ENCODE peak calls at places on chromosomes 4 and X, in eight cellular contexts. One of them, this sample, is unnamed.

GRCh38 chrX:142999209-142999720 is 26.5 kb upstream of the SPANXN4 start:
- DNase-seq in right lobe of liver: no peak
- DNase-seq in pancreas: no peak
- DNase-seq in Karpas-422: no peak
- DNase-seq in hepatocyte: peak; percentile 8
- DNase-seq in cardiac muscle cell: no peak
- DNase-seq in endothelial cell of umbilical vein: no peak
- DNase-seq in colonic mucosa: no peak
- DNase-seq in this sample: no peak

GRCh38 chrX:85611926-85612325 is 232.5 kb upstream of the POF1B start:
- DNase-seq in right lobe of liver: no peak
- DNase-seq in pancreas: no peak
- DNase-seq in Karpas-422: peak; percentile 59
- DNase-seq in hepatocyte: no peak
- DNase-seq in cardiac muscle cell: no peak
- DNase-seq in endothelial cell of umbilical vein: peak; percentile 1
- DNase-seq in colonic mucosa: no peak
- DNase-seq in this sample: no peak

GRCh38 chrX:44234541-44234940 is 108.9 kb downstream of the EFHC2 start:
- DNase-seq in right lobe of liver: no peak
- DNase-seq in pancreas: no peak
- DNase-seq in Karpas-422: no peak
- DNase-seq in hepatocyte: no peak
- DNase-seq in cardiac muscle cell: no peak
- DNase-seq in endothelial cell of umbilical vein: no peak
- DNase-seq in colonic mucosa: no peak
- DNase-seq in this sample: no peak

GRCh38 chrX:71989768-71990167 is 79.1 kb downstream of the NHSL2 start:
- DNase-seq in right lobe of liver: no peak
- DNase-seq in pancreas: no peak
- DNase-seq in Karpas-422: no peak
- DNase-seq in hepatocyte: no peak
- DNase-seq in cardiac muscle cell: no peak
- DNase-seq in endothelial cell of umbilical vein: no peak
- DNase-seq in colonic mucosa: no peak
- DNase-seq in this sample: no peak

GRCh38 chr4:153997506-153997905 is 208.6 kb upstream of the SFRP2 start:
- DNase-seq in right lobe of liver: no peak
- DNase-seq in pancreas: no peak
- DNase-seq in Karpas-422: no peak
- DNase-seq in hepatocyte: no peak
- DNase-seq in cardiac muscle cell: no peak
- DNase-seq in endothelial cell of umbilical vein: no peak
- DNase-seq in colonic mucosa: no peak
- DNase-seq in this sample: no peak

GRCh38 chr4:173415885-173416658 is 17.2 kb upstream of the SCRG1 start:
- DNase-seq in right lobe of liver: peak; percentile 57
- DNase-seq in pancreas: no peak
- DNase-seq in Karpas-422: no peak
- DNase-seq in hepatocyte: no peak
- DNase-seq in cardiac muscle cell: no peak
- DNase-seq in endothelial cell of umbilical vein: no peak
- DNase-seq in colonic mucosa: no peak
- DNase-seq in this sample: no peak

GRCh38 chrX:52420824-52421443 is 52.1 kb downstream of the XAGE2 start:
- DNase-seq in right lobe of liver: no peak
- DNase-seq in pancreas: no peak
- DNase-seq in Karpas-422: no peak
- DNase-seq in hepatocyte: no peak
- DNase-seq in cardiac muscle cell: no peak
- DNase-seq in endothelial cell of umbilical vein: no peak
- DNase-seq in colonic mucosa: no peak
- DNase-seq in this sample: no peak

GRCh38 chr4:92433272-92433758 is 129.5 kb downstream of the GRID2 start:
- DNase-seq in right lobe of liver: no peak
- DNase-seq in pancreas: peak; percentile 17
- DNase-seq in Karpas-422: no peak
- DNase-seq in hepatocyte: no peak
- DNase-seq in cardiac muscle cell: no peak
- DNase-seq in endothelial cell of umbilical vein: no peak
- DNase-seq in colonic mucosa: no peak
- DNase-seq in this sample: no peak

GRCh38 chr4:119542575-119542974 is 86.0 kb downstream of the PDE5A start:
- DNase-seq in right lobe of liver: no peak
- DNase-seq in pancreas: no peak
- DNase-seq in Karpas-422: no peak
- DNase-seq in hepatocyte: no peak
- DNase-seq in cardiac muscle cell: no peak
- DNase-seq in endothelial cell of umbilical vein: no peak
- DNase-seq in colonic mucosa: no peak
- DNase-seq in this sample: no peak

GRCh38 chr4:31461425-31461824 is 741.3 kb downstream of the PCDH7 start:
- DNase-seq in right lobe of liver: no peak
- DNase-seq in pancreas: no peak
- DNase-seq in Karpas-422: no peak
- DNase-seq in hepatocyte: no peak
- DNase-seq in cardiac muscle cell: no peak
- DNase-seq in endothelial cell of umbilical vein: no peak
- DNase-seq in colonic mucosa: no peak
- DNase-seq in this sample: no peak

GRCh38 chr4:39613093-39613656 is 25.5 kb downstream of the SMIM14 start:
- DNase-seq in right lobe of liver: no peak
- DNase-seq in pancreas: no peak
- DNase-seq in Karpas-422: peak; percentile 79
- DNase-seq in hepatocyte: no peak
- DNase-seq in cardiac muscle cell: peak; percentile 30
- DNase-seq in endothelial cell of umbilical vein: peak; percentile 29
- DNase-seq in colonic mucosa: no peak
- DNase-seq in this sample: no peak

GRCh38 chr4:139568206-139568969 is 12.4 kb upstream of the SETD7 start:
- DNase-seq in right lobe of liver: no peak
- DNase-seq in pancreas: no peak
- DNase-seq in Karpas-422: no peak
- DNase-seq in hepatocyte: no peak
- DNase-seq in cardiac muscle cell: no peak
- DNase-seq in endothelial cell of umbilical vein: no peak
- DNase-seq in colonic mucosa: no peak
- DNase-seq in this sample: no peak

GRCh38 chrX:134530845-134531244 is 70.9 kb downstream of the HPRT1 start:
- DNase-seq in right lobe of liver: no peak
- DNase-seq in pancreas: no peak
- DNase-seq in Karpas-422: no peak
- DNase-seq in hepatocyte: no peak
- DNase-seq in cardiac muscle cell: no peak
- DNase-seq in endothelial cell of umbilical vein: no peak
- DNase-seq in colonic mucosa: no peak
- DNase-seq in this sample: no peak

GRCh38 chr4:48635310-48635709 is 144.8 kb downstream of the FRYL start:
- DNase-seq in right lobe of liver: no peak
- DNase-seq in pancreas: no peak
- DNase-seq in Karpas-422: no peak
- DNase-seq in hepatocyte: no peak
- DNase-seq in cardiac muscle cell: no peak
- DNase-seq in endothelial cell of umbilical vein: peak; percentile 59
- DNase-seq in colonic mucosa: no peak
- DNase-seq in this sample: no peak

GRCh38 chr4:76874176-76874575 is 23.8 kb downstream of the SOWAHB start:
- DNase-seq in right lobe of liver: no peak
- DNase-seq in pancreas: no peak
- DNase-seq in Karpas-422: peak; percentile 43
- DNase-seq in hepatocyte: no peak
- DNase-seq in cardiac muscle cell: no peak
- DNase-seq in endothelial cell of umbilical vein: no peak
- DNase-seq in colonic mucosa: no peak
- DNase-seq in this sample: no peak

GRCh38 chr4:17633600-17633999 is 19.2 kb downstream of the MED28 start:
- DNase-seq in right lobe of liver: no peak
- DNase-seq in pancreas: no peak
- DNase-seq in Karpas-422: no peak
- DNase-seq in hepatocyte: no peak
- DNase-seq in cardiac muscle cell: no peak
- DNase-seq in endothelial cell of umbilical vein: no peak
- DNase-seq in colonic mucosa: no peak
- DNase-seq in this sample: no peak

GRCh38 chr4:17636696-17637351 is 22.4 kb downstream of the MED28 start:
- DNase-seq in right lobe of liver: peak; percentile 75
- DNase-seq in pancreas: peak; percentile 80
- DNase-seq in Karpas-422: peak; percentile 95
- DNase-seq in hepatocyte: peak; percentile 86
- DNase-seq in cardiac muscle cell: peak; percentile 85
- DNase-seq in endothelial cell of umbilical vein: peak; percentile 56
- DNase-seq in colonic mucosa: peak; percentile 75
- DNase-seq in this sample: peak; percentile 69

GRCh38 chr4:17639136-17639535 is 24.7 kb downstream of the MED28 start:
- DNase-seq in right lobe of liver: no peak
- DNase-seq in pancreas: no peak
- DNase-seq in Karpas-422: no peak
- DNase-seq in hepatocyte: no peak
- DNase-seq in cardiac muscle cell: no peak
- DNase-seq in endothelial cell of umbilical vein: no peak
- DNase-seq in colonic mucosa: no peak
- DNase-seq in this sample: no peak

GRCh38 chr4:17635056-17635455 is 20.6 kb downstream of the MED28 start:
- DNase-seq in right lobe of liver: no peak
- DNase-seq in pancreas: no peak
- DNase-seq in Karpas-422: no peak
- DNase-seq in hepatocyte: no peak
- DNase-seq in cardiac muscle cell: no peak
- DNase-seq in endothelial cell of umbilical vein: no peak
- DNase-seq in colonic mucosa: no peak
- DNase-seq in this sample: no peak

GRCh38 chr4:17636341-17636695 is 21.9 kb downstream of the MED28 start:
- DNase-seq in right lobe of liver: no peak
- DNase-seq in pancreas: no peak
- DNase-seq in Karpas-422: no peak
- DNase-seq in hepatocyte: no peak
- DNase-seq in cardiac muscle cell: no peak
- DNase-seq in endothelial cell of umbilical vein: no peak
- DNase-seq in colonic mucosa: no peak
- DNase-seq in this sample: no peak
- H3K27ac ChIP-seq in right lobe of liver: no peak overlapping the region
- H3K27ac ChIP-seq in pancreas: no peak overlapping the region
- H3K27ac ChIP-seq in Karpas-422: no peak overlapping the region
- H3K27ac ChIP-seq in hepatocyte: no peak overlapping the region
- H3K27ac ChIP-seq in cardiac muscle cell: no peak overlapping the region
- H3K27ac ChIP-seq in endothelial cell of umbilical vein: no peak overlapping the region
- H3K27ac ChIP-seq in colonic mucosa: no peak overlapping the region
- H3K27ac ChIP-seq in this sample: peak overlapping the region; percentile 40

GRCh38 chr4:98908703-98909262 is 20.1 kb downstream of the EIF4E start:
- DNase-seq in right lobe of liver: no peak
- DNase-seq in pancreas: no peak
- DNase-seq in Karpas-422: no peak
- DNase-seq in hepatocyte: no peak
- DNase-seq in cardiac muscle cell: no peak
- DNase-seq in endothelial cell of umbilical vein: no peak
- DNase-seq in colonic mucosa: no peak
- DNase-seq in this sample: no peak
- H3K4me1 ChIP-seq in right lobe of liver: no peaks in the 10 kb centered on the region
- H3K4me1 ChIP-seq in pancreas: peaks cover 25% of the 10 kb centered on the region
- H3K4me1 ChIP-seq in Karpas-422: peaks cover 57% of the 10 kb centered on the region
- H3K4me1 ChIP-seq in hepatocyte: peaks cover 26% of the 10 kb centered on the region
- H3K4me1 ChIP-seq in cardiac muscle cell: peaks cover 11% of the 10 kb centered on the region
- H3K4me1 ChIP-seq in endothelial cell of umbilical vein: peaks cover 18% of the 10 kb centered on the region
- H3K4me1 ChIP-seq in colonic mucosa: peaks cover 5% of the 10 kb centered on the region
- H3K4me1 ChIP-seq in this sample: no peaks in the 10 kb centered on the region

GRCh38 chrX:39499996-39500395 is 597.8 kb downstream of the BCOR start:
- DNase-seq in right lobe of liver: no peak
- DNase-seq in pancreas: no peak
- DNase-seq in Karpas-422: no peak
- DNase-seq in hepatocyte: no peak
- DNase-seq in cardiac muscle cell: no peak
- DNase-seq in endothelial cell of umbilical vein: no peak
- DNase-seq in colonic mucosa: no peak
- DNase-seq in this sample: no peak

GRCh38 chrX:39493168-39493567 is 604.6 kb downstream of the BCOR start:
- DNase-seq in right lobe of liver: no peak
- DNase-seq in pancreas: no peak
- DNase-seq in Karpas-422: no peak
- DNase-seq in hepatocyte: no peak
- DNase-seq in cardiac muscle cell: no peak
- DNase-seq in endothelial cell of umbilical vein: no peak
- DNase-seq in colonic mucosa: no peak
- DNase-seq in this sample: no peak

GRCh38 chrX:39501822-39502221 is 595.9 kb downstream of the BCOR start:
- DNase-seq in right lobe of liver: no peak
- DNase-seq in pancreas: no peak
- DNase-seq in Karpas-422: no peak
- DNase-seq in hepatocyte: no peak
- DNase-seq in cardiac muscle cell: no peak
- DNase-seq in endothelial cell of umbilical vein: no peak
- DNase-seq in colonic mucosa: no peak
- DNase-seq in this sample: no peak

GRCh38 chrX:39492495-39493162 is 605.1 kb downstream of the BCOR start:
- DNase-seq in right lobe of liver: peak; percentile 85
- DNase-seq in pancreas: no peak
- DNase-seq in Karpas-422: no peak
- DNase-seq in hepatocyte: peak; percentile 37
- DNase-seq in cardiac muscle cell: no peak
- DNase-seq in endothelial cell of umbilical vein: no peak
- DNase-seq in colonic mucosa: no peak
- DNase-seq in this sample: no peak

GRCh38 chrX:39497717-39498265 is 600.0 kb downstream of the BCOR start:
- DNase-seq in right lobe of liver: no peak
- DNase-seq in pancreas: no peak
- DNase-seq in Karpas-422: no peak
- DNase-seq in hepatocyte: no peak
- DNase-seq in cardiac muscle cell: no peak
- DNase-seq in endothelial cell of umbilical vein: no peak
- DNase-seq in colonic mucosa: no peak
- DNase-seq in this sample: no peak
- H3K27ac ChIP-seq in right lobe of liver: no peak overlapping the region
- H3K27ac ChIP-seq in pancreas: no peak overlapping the region
- H3K27ac ChIP-seq in Karpas-422: no peak overlapping the region
- H3K27ac ChIP-seq in hepatocyte: no peak overlapping the region
- H3K27ac ChIP-seq in cardiac muscle cell: no peak overlapping the region
- H3K27ac ChIP-seq in endothelial cell of umbilical vein: no peak overlapping the region
- H3K27ac ChIP-seq in colonic mucosa: no peak overlapping the region
- H3K27ac ChIP-seq in this sample: no peak overlapping the region

GRCh38 chr4:7890635-7891393 is 48.8 kb downstream of the AFAP1 start:
- DNase-seq in right lobe of liver: no peak
- DNase-seq in pancreas: no peak
- DNase-seq in Karpas-422: no peak
- DNase-seq in hepatocyte: no peak
- DNase-seq in cardiac muscle cell: no peak
- DNase-seq in endothelial cell of umbilical vein: peak; percentile 88
- DNase-seq in colonic mucosa: no peak
- DNase-seq in this sample: no peak
- H3K4me1 ChIP-seq in right lobe of liver: no peaks in the 10 kb centered on the region
- H3K4me1 ChIP-seq in pancreas: peaks cover 7% of the 10 kb centered on the region
- H3K4me1 ChIP-seq in Karpas-422: no peaks in the 10 kb centered on the region
- H3K4me1 ChIP-seq in hepatocyte: peaks cover 7% of the 10 kb centered on the region
- H3K4me1 ChIP-seq in cardiac muscle cell: peaks cover 49% of the 10 kb centered on the region
- H3K4me1 ChIP-seq in endothelial cell of umbilical vein: peaks cover 44% of the 10 kb centered on the region
- H3K4me1 ChIP-seq in colonic mucosa: peaks cover 5% of the 10 kb centered on the region
- H3K4me1 ChIP-seq in this sample: no peaks in the 10 kb centered on the region